ENCODE peak calls at places on chromosomes 12 and 14, in four cellular contexts. Q, B, M and I are unnamed samples.

GRCh38 chr14:61860294-61860918 is 98.2 kb downstream of the SNAPC1 start:
- DNase-seq in Q (peak; percentile 37), B (peak; percentile 85), M (peak; percentile 34), I (peak; percentile 57)

GRCh38 chr12:4281173-4281654 is 7.7 kb downstream of the CCND2 start:
- DNase-seq in Q (no peak), B (no peak), M (no peak), I (no peak)

GRCh38 chr12:49537709-49538601 is 875 bp upstream of the KCNH3 start:
- DNase-seq in Q (no peak), B (peak; percentile 15), M (no peak), I (no peak)

GRCh38 chr12:91111366-91112321 is at the start of gene LUM:
- DNase-seq in Q (peak; percentile 72), B (peak; percentile 27), M (no peak), I (no peak)

GRCh38 chr12:32659908-32660440 is 19.1 kb upstream of the DNM1L start:
- DNase-seq in Q (no peak), B (no peak), M (no peak), I (no peak)

GRCh38 chr14:96253140-96253539 is 2.9 kb upstream of the BDKRB1 start:
- DNase-seq in Q (peak; percentile 83), B (peak; percentile 47), M (no peak), I (no peak)

GRCh38 chr12:132205271-132206092 is 61.2 kb downstream of the NOC4L start:
- DNase-seq in Q (no peak), B (no peak), M (no peak), I (no peak)

GRCh38 chr14:90848944-90849731 is 32.9 kb upstream of the TTC7B start:
- DNase-seq in Q (peak; percentile 7), B (no peak), M (peak; percentile 20), I (no peak)

GRCh38 chr12:13167906-13168305 is 28.6 kb upstream of the EMP1 start:
- DNase-seq in Q (no peak), B (no peak), M (no peak), I (no peak)

GRCh38 chr12:48865441-48866290 is at the start of gene RND1:
- DNase-seq in Q (peak; percentile 90), B (peak; percentile 95), M (peak; percentile 94), I (peak; percentile 94)

GRCh38 chr12:53055471-53056266 is 5.8 kb downstream of the TNS2 start:
- DNase-seq in Q (no peak), B (no peak), M (no peak), I (no peak)

GRCh38 chr14:79281244-79282199 is 929.8 kb downstream of the DIO2 start:
- DNase-seq in Q (peak; percentile 14), B (no peak), M (no peak), I (no peak)

GRCh38 chr14:97771340-97772045 is 974.3 kb downstream of the VRK1 start:
- DNase-seq in Q (peak; percentile 26), B (peak; percentile 88), M (no peak), I (no peak)

GRCh38 chr12:29317556-29318363 is 63.2 kb downstream of the ERGIC2 start:
- DNase-seq in Q (peak; percentile 36), B (peak; percentile 96), M (peak; percentile 62), I (peak; percentile 37)

GRCh38 chr14:50082308-50082742 is 34.0 kb downstream of the VCPKMT start:
- DNase-seq in Q (no peak), B (no peak), M (no peak), I (no peak)

GRCh38 chr14:93984070-93984469 is 7.7 kb upstream of the ASB2 start:
- DNase-seq in Q (no peak), B (peak; percentile 7), M (no peak), I (no peak)

GRCh38 chr14:94288610-94289465 is 4.2 kb downstream of the SERPINA10 start:
- DNase-seq in Q (no peak), B (no peak), M (no peak), I (no peak)

GRCh38 chr14:88305923-88306322 is 17.1 kb downstream of the KCNK10 start:
- DNase-seq in Q (no peak), B (no peak), M (no peak), I (no peak)

GRCh38 chr12:43737646-43738045 is 20.9 kb downstream of the PUS7L start:
- DNase-seq in Q (peak; percentile 68), B (peak; percentile 68), M (no peak), I (no peak)

GRCh38 chr12:81303935-81304334 is 226.1 kb downstream of the ACSS3 start:
- DNase-seq in Q (no peak), B (no peak), M (no peak), I (no peak)

GRCh38 chr14:73602994-73603393 is 9.3 kb upstream of the ACOT6 start:
- DNase-seq in Q (no peak), B (peak; percentile 20), M (no peak), I (no peak)

GRCh38 chr14:29773990-29774389 is 153.7 kb downstream of the PRKD1 start:
- DNase-seq in Q (no peak), B (no peak), M (no peak), I (no peak)

GRCh38 chr12:122291431-122291830 is 25.1 kb upstream of the VPS33A start:
- DNase-seq in Q (no peak), B (no peak), M (no peak), I (no peak)

GRCh38 chr12:95733156-95733825 is 57.3 kb downstream of the NTN4 start:
- DNase-seq in Q (peak; percentile 91), B (peak; percentile 78), M (no peak), I (no peak)

GRCh38 chr14:79540394-79540793 is 670.9 kb downstream of the DIO2 start:
- DNase-seq in Q (no peak), B (peak; percentile 10), M (no peak), I (no peak)

GRCh38 chr14:100586153-100586519 is 1.1 kb downstream of the BEGAIN start:
- DNase-seq in Q (no peak), B (no peak), M (no peak), I (no peak)
- H3K4me3 ChIP-seq in Q (peak overlapping the region; percentile 27), B (peak overlapping the region; percentile 72), M (no peak overlapping the region), I (no peak overlapping the region)

DNA sequence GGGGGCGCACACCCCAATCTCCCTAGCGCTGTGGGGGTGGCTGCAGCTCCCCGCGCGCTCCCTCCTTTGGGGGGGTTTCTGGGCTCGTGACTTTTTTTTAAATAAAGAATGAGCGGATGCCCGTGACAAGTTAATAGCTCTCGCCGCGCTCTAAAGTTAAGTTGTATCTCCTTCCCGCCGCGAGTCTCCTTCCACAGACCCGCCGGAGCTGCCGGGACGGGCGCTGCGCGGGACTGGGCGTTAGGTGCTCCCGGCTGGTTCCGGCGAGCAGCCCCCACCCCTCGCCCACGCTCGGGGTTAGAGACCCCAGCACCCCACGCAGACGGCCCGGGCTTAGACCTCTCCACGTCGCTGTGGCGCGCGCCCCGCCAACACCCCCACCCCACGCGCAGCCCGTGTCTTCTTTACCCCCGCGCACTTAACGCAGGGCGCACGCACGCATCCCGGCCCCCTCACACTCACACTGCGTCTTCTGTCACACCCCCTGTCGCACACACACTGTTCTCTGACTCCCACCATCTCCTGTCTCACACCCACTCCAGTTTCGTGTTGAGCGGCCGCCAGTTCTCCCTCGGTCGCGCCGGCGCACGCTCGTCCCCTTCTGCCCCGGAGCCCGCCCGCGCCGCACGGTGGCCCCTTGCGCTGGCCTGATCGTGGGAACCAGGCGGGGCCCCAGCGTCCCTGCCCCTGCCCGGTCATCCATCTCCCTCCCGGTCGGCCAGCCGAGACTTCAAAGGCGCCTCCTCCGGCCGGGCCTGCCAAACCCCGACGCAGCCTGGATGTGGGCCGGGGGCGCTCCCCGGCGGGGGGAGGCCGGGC is 82.4 kb upstream of the HMGA2 start:
- DNase-seq in Q (peak; percentile 64), B (no peak), M (peak; percentile 42), I (no peak)
- TF ChIP-seq CTCF in Q (no peak), B (no peak), M (peak; percentile 32), I (no peak)

GRCh38 chr12:42585175-42585845 is 4.2 kb downstream of the PRICKLE1 start:
- DNase-seq in Q (no peak), B (no peak), M (no peak), I (no peak)

GRCh38 chr12:42583017-42583416 is 6.5 kb downstream of the PRICKLE1 start:
- DNase-seq in Q (no peak), B (no peak), M (no peak), I (no peak)

GRCh38 chr12:42585846-42586226 is 3.7 kb downstream of the PRICKLE1 start:
- DNase-seq in Q (no peak), B (no peak), M (no peak), I (no peak)

GRCh38 chr12:42586268-42586667 is 3.3 kb downstream of the PRICKLE1 start:
- DNase-seq in Q (no peak), B (no peak), M (no peak), I (no peak)

DNA sequence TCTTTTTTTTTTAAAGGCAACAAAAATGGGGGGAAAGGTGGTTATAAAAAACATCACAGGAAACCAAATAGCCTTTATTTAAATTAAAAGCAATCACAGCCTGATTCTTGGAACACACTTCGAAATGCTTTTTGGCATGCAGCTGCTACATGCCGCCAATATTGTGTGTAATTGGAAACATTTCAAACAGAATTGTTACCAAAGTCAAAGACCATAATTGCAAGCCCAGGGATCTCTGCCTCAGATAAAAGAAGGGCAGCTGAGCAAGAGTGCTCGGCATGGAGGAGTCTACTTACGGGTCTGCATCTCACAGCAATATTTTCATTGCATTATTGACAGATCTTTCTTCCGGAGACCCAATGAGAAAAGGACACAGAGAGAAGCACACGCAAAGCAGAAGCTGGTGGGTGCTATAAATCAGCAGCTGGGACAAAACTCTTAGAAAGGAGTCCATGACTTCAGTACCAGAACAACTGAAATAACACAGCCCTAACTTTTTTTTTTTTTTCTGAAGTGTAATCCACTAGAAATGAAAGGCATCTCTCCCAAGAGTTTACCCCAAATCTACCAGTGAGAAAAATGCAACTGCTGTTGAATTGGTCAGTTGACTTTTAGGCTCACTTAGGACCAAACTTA is 4.9 kb downstream of the PRICKLE1 start:
- DNase-seq in Q (peak; percentile 24), B (no peak), M (no peak), I (no peak)
- H3K4me3 ChIP-seq in Q (no peak overlapping the region), B (no peak overlapping the region), M (no peak overlapping the region), I (no peak overlapping the region)

DNA sequence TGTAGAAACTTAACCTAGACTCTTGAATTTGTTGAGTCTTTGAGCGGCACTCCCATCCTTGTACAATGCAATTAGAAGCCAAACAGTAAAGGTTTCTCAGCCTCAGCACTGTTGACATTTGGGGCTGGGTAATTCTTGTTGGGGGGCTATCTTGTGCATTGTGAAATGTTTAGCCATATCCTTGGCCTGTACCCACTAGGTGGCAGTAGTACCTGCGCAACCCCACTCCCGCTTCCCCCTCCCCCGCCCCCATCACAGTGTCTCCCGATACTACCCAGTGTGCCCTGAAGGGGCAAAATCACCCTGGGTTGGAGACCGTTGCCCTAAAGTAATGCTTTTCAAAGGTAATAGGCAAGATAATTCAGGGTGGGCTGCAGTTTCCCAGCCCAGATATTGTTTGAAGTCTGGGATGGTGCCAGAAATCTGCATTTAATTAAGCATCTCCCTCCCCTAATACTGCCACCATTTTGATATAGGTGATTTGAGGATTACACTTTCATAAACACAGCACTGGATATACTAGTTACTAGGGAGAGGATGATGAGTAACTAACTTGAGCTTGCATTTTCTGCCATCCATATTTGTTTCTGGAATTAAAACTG is 1.8 kb downstream of the COX6A1 start:
- DNase-seq in Q (peak; percentile 54), B (peak; percentile 77), M (peak; percentile 65), I (peak; percentile 49)
- TF ChIP-seq CTCF in Q (peak; percentile 65), B (peak; percentile 87), M (peak; percentile 69), I (peak; percentile 81)